ENCODE peak calls at places on chromosome 1, in five cellular contexts. A, X, F, R and D are unnamed samples. For H3K4me1, the result is how much of the 10 kb centered on the place peaks cover.

GRCh38 chr1:69246721-69247120 is 321.0 kb upstream of the LRRC7 start:
- DNase-seq in A (no peak), X (no peak), F (no peak), R (no peak), D (no peak)

GRCh38 chr1:8429549-8430105 is 111.7 kb downstream of the SLC45A1 start:
- DNase-seq in A (no peak), X (no peak), F (no peak), R (no peak), D (no peak)

GRCh38 chr1:170309389-170310013 is 163.7 kb downstream of the NTMT2 start:
- DNase-seq in A (no peak), X (no peak), F (peak), R (peak), D (no peak)

GRCh38 chr1:183911285-183911684 is 106.4 kb downstream of the RGL1 start:
- DNase-seq in A (no peak), X (no peak), F (no peak), R (no peak), D (no peak)

GRCh38 chr1:247103777-247104591 is at the start of gene ZNF669:
- DNase-seq in A (peak), X (peak), F (peak), R (peak), D (peak)

GRCh38 chr1:10761503-10762152 is 34.8 kb downstream of the CASZ1 start:
- DNase-seq in A (peak), X (no peak), F (no peak), R (no peak), D (no peak)

GRCh38 chr1:159979257-159979656 is 25.2 kb upstream of the SLAMF9 start:
- DNase-seq in A (no peak), X (no peak), F (no peak), R (peak), D (no peak)

GRCh38 chr1:15799004-15799867 is 8.2 kb downstream of the UQCRHL start:
- DNase-seq in A (peak), X (no peak), F (peak), R (peak), D (peak)

GRCh38 chr1:26833432-26834405 is 7.2 kb downstream of the ZDHHC18 start:
- DNase-seq in A (peak), X (peak), F (no peak), R (no peak), D (no peak)

GRCh38 chr1:61536722-61537121 is 188.2 kb downstream of the TM2D1 start:
- DNase-seq in A (no peak), X (no peak), F (no peak), R (no peak), D (no peak)

GRCh38 chr1:217274927-217275616 is 355.8 kb downstream of the GPATCH2 start:
- DNase-seq in A (no peak), X (no peak), F (peak), R (peak), D (no peak)

GRCh38 chr1:239719642-239720258 is 333.4 kb downstream of the CHRM3 start:
- DNase-seq in A (no peak), X (no peak), F (no peak), R (no peak), D (peak)

GRCh38 chr1:176391621-176392020 is 71.4 kb upstream of the PAPPA2 start:
- DNase-seq in A (no peak), X (peak), F (no peak), R (no peak), D (no peak)

GRCh38 chr1:221849897-221850296 is 108.0 kb upstream of the DUSP10 start:
- DNase-seq in A (no peak), X (no peak), F (no peak), R (no peak), D (no peak)
- H3K4me3 ChIP-seq in A (no peak), X (no peak), F (no peak), R (no peak), D (no peak)

GRCh38 chr1:150575518-150576366 is 3.7 kb downstream of the MCL1 start:
- DNase-seq in A (no peak), X (no peak), F (no peak), R (peak), D (no peak)
- H3K4me1 ChIP-seq in A (half or more), X (half or more), F (under half), R (under half), D (under half)

GRCh38 chr1:151037032-151037431 is 646 bp downstream of the BNIPL start:
- DNase-seq in A (no peak), X (no peak), F (no peak), R (no peak), D (no peak)
- H3K27ac ChIP-seq in A (no peak), X (no peak), F (no peak), R (no peak), D (no peak)

GRCh38 chr1:228039504-228039903 is 32.7 kb downstream of the WNT3A start:
- DNase-seq in A (no peak), X (peak), F (no peak), R (no peak), D (no peak)

GRCh38 chr1:228037401-228038386 is 30.9 kb downstream of the WNT3A start:
- DNase-seq in A (no peak), X (peak), F (peak), R (peak), D (no peak)

GRCh38 chr1:228039986-228040385 is 33.2 kb downstream of the WNT3A start:
- DNase-seq in A (no peak), X (peak), F (no peak), R (no peak), D (no peak)

GRCh38 chr1:228039006-228039481 is 32.2 kb downstream of the WNT3A start:
- DNase-seq in A (no peak), X (peak), F (no peak), R (no peak), D (no peak)

DNA sequence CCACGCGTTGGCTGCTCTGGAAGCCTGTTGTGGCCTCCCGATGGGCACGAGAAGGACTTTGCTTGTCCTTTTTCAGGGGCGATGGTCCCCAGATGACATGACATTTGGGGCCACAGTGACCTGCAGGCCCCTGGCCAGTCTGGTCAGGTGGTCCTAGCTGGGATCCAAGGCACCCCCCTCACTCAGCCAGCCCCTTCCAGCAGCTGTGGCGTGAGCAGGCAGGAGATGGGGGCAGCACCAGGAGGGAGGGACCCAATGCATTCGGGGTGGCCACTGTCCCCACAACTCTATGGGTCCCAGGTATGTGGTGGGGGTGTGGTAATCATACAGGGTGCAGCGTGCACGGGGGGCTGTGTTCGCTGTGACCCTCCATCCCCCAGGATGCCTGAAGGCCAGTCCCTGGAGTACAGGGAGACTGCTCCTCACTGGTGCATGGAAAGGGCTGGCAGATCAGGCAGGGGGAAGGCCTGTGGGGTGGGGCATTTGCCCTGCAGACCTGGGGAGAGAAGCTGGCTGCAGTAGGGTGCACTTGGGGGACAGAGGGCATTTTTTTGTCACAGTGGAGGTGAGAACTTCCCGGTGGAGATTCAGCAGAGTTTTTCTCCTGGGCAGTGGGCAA is 31.7 kb downstream of the WNT3A start:
- DNase-seq in A (no peak), X (peak), F (no peak), R (no peak), D (no peak)
- H3K4me3 ChIP-seq in A (no peak), X (no peak), F (no peak), R (no peak), D (no peak)

GRCh38 chr1:205512059-205513045 is 7.9 kb downstream of the CDK18 start:
- DNase-seq in A (no peak), X (no peak), F (no peak), R (peak), D (peak)
- H3K4me1 ChIP-seq in A (under half), X (under half), F (under half), R (under half), D (under half)

GRCh38 chr1:21384620-21385019 is 55.3 kb upstream of the NBPF3 start:
- DNase-seq in A (peak), X (no peak), F (no peak), R (no peak), D (peak)

GRCh38 chr1:21383785-21384401 is 56.0 kb upstream of the NBPF3 start:
- DNase-seq in A (no peak), X (no peak), F (no peak), R (no peak), D (no peak)

GRCh38 chr1:21378705-21379494 is 61.0 kb upstream of the NBPF3 start:
- DNase-seq in A (no peak), X (no peak), F (peak), R (no peak), D (no peak)

GRCh38 chr1:21381354-21381753 is 58.6 kb upstream of the NBPF3 start:
- DNase-seq in A (no peak), X (no peak), F (peak), R (no peak), D (no peak)

DNA sequence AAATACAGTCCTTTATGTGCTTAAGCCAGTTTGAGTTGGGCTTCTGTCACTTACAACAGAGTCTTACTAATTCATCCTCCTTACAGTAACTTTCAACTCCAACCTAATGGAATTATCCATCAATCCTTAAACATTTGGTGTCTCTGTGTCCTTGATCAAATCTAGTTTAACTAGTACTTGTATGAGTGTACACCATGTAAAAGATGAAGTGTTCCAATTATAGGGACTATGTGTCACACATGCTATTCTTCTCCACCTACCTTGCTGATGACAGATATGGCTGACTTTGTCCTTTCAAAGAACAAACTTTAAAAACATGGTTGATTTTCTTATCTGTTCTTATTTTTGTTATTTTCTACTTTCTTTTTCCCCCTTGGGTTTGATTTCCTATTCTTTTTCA is 60.4 kb upstream of the NBPF3 start:
- DNase-seq in A (no peak), X (no peak), F (no peak), R (no peak), D (no peak)
- H3K27ac ChIP-seq in A (no peak), X (no peak), F (no peak), R (no peak), D (no peak)

GRCh38 chr1:44297695-44298400 is 57.2 kb downstream of the ERI3 start:
- DNase-seq in A (no peak), X (no peak), F (no peak), R (no peak), D (no peak)
- H3K4me3 ChIP-seq in A (no peak), X (no peak), F (no peak), R (no peak), D (no peak)

DNA sequence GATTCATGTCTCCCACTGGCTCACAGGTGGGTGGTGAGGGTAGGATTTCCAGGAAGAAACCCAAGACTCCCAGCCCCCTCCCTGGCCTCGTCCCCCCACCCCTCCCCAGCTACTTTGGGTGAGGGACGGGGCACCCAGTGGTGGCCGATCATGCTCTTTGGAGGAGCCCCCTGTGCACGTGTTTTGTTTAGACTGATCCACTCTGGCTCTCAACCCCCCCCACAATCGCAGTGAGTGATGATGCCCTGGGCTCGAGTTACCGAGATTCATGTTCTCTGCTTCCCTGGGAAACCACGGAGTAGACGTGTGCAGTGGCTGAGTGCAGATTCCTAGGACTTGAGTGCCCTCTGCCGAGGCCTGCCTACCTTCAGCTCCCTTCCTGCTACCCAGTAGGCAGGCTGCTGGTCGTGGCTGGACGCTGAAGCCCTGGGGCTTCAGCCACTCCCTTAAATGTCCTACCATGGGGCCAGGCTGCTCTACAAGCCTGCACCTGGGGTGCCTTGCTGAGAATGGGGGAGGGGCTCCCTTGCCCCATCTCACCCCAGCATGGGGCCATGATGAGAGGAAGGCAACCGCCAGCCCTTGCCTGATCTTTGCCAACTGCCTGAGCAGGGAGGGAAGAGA is 3.9 kb upstream of the GRIK3 start:
- DNase-seq in A (no peak), X (no peak), F (peak), R (no peak), D (peak)
- H3K4me1 ChIP-seq in A (under half), X (under half), F (under half), R (under half), D (under half)